ENCODE peak calls at places on chromosomes 3 and 15, in eight cellular contexts. P is psoas muscle; J is CD4-positive, alpha-beta memory T cell; B is OCI-LY7; V is PC-3; S is tibial artery; A is Karpas-422; R is CD8-positive, alpha-beta memory T cell. C is an unnamed sample. For H3K9me3, the result is how much of the 10 kb centered on the place peaks cover.

GRCh38 chr3:56456117-56456516 is 12.2 kb downstream of the ERC2 start:
- DNase-seq in P (no peak), J (no peak), B (no peak), V (no peak), S (no peak), A (no peak), R (no peak), C (no peak)

GRCh38 chr3:78143000-78143399 is 1103.1 kb downstream of the ROBO2 start:
- DNase-seq in P (no peak), J (no peak), B (no peak), V (peak), S (no peak), A (no peak), R (no peak), C (no peak)

GRCh38 chr15:66702770-66703539 is 919 bp downstream of the SMAD6 start:
- DNase-seq in P (peak), J (no peak), B (peak), V (no peak), S (no peak), A (no peak), R (no peak), C (peak)

GRCh38 chr15:85026304-85027032 is 44.8 kb downstream of the PDE8A start:
- DNase-seq in P (no peak), J (no peak), B (no peak), V (no peak), S (no peak), A (no peak), R (no peak), C (peak)

GRCh38 chr3:190127207-190127606 is 6.5 kb upstream of the P3H2 start:
- DNase-seq in P (no peak), J (no peak), B (no peak), V (no peak), S (no peak), A (no peak), R (no peak), C (no peak)

GRCh38 chr3:125112981-125113380 is 57.2 kb upstream of the HEG1 start:
- DNase-seq in P (no peak), J (no peak), B (no peak), V (no peak), S (no peak), A (no peak), R (no peak), C (no peak)

GRCh38 chr3:41985018-41985417 is 23.1 kb upstream of the ULK4 start:
- DNase-seq in P (no peak), J (no peak), B (no peak), V (no peak), S (no peak), A (no peak), R (no peak), C (no peak)

GRCh38 chr3:105722943-105723556 is 145.8 kb downstream of the CBLB start:
- DNase-seq in P (no peak), J (no peak), B (peak), V (no peak), S (no peak), A (peak), R (no peak), C (no peak)

GRCh38 chr15:100635406-100636071 is 33.1 kb downstream of the ASB7 start:
- DNase-seq in P (no peak), J (no peak), B (no peak), V (no peak), S (no peak), A (no peak), R (no peak), C (no peak)

GRCh38 chr3:157408499-157409149 is 28.0 kb upstream of the PTX3 start:
- DNase-seq in P (no peak), J (no peak), B (no peak), V (peak), S (no peak), A (no peak), R (no peak), C (no peak)

GRCh38 chr15:34114215-34114614 is 12.3 kb downstream of the PGBD4 start:
- DNase-seq in P (no peak), J (no peak), B (no peak), V (no peak), S (no peak), A (no peak), R (no peak), C (no peak)

GRCh38 chr3:186772281-186772885 is 11.0 kb upstream of the EIF4A2 start:
- DNase-seq in P (no peak), J (no peak), B (no peak), V (no peak), S (no peak), A (no peak), R (no peak), C (peak)

GRCh38 chr3:59818033-59818936 is 768.5 kb upstream of the CFAP20DC start:
- DNase-seq in P (peak), J (no peak), B (no peak), V (peak), S (peak), A (no peak), R (no peak), C (peak)

GRCh38 chr3:120448707-120449650 is 1.8 kb downstream of the FSTL1 start:
- DNase-seq in P (peak), J (no peak), B (no peak), V (peak), S (no peak), A (no peak), R (no peak), C (peak)

GRCh38 chr3:27423463-27423862 is 54.3 kb upstream of the NEK10 start:
- DNase-seq in P (no peak), J (no peak), B (no peak), V (peak), S (no peak), A (no peak), R (no peak), C (no peak)

GRCh38 chr3:196273655-196274054 is 13.9 kb downstream of the PCYT1A start:
- DNase-seq in P (no peak), J (no peak), B (no peak), V (no peak), S (no peak), A (no peak), R (no peak), C (no peak)

GRCh38 chr15:59329570-59330350 is 42.9 kb downstream of the MYO1E start:
- DNase-seq in P (no peak), J (no peak), B (no peak), V (peak), S (peak), A (no peak), R (no peak), C (no peak)

GRCh38 chr3:157501863-157502262 is 1.4 kb downstream of the VEPH1 start:
- DNase-seq in P (no peak), J (no peak), B (no peak), V (no peak), S (no peak), A (no peak), R (no peak), C (no peak)

GRCh38 chr3:159616234-159616825 is 372.3 kb upstream of the IL12A start:
- DNase-seq in P (no peak), J (no peak), B (no peak), V (peak), S (no peak), A (no peak), R (no peak), C (peak)

GRCh38 chr3:159828542-159828943 is 160.1 kb upstream of the IL12A start:
- DNase-seq in P (no peak), J (no peak), B (peak), V (peak), S (no peak), A (peak), R (no peak), C (no peak)

GRCh38 chr15:32730677-32731654 is 13.2 kb downstream of the GREM1 start:
- DNase-seq in P (no peak), J (no peak), B (no peak), V (peak), S (no peak), A (no peak), R (no peak), C (peak)

GRCh38 chr3:41176554-41176953 is 22.8 kb upstream of the CTNNB1 start:
- DNase-seq in P (no peak), J (no peak), B (no peak), V (no peak), S (no peak), A (no peak), R (no peak), C (no peak)

GRCh38 chr15:81939604-81940440 is 106.0 kb downstream of the MEX3B start:
- DNase-seq in P (no peak), J (no peak), B (peak), V (peak), S (no peak), A (peak), R (no peak), C (no peak)

GRCh38 chr3:192055946-192056345 is 595.0 kb downstream of the PYDC2 start:
- DNase-seq in P (no peak), J (no peak), B (no peak), V (no peak), S (no peak), A (no peak), R (no peak), C (no peak)

DNA sequence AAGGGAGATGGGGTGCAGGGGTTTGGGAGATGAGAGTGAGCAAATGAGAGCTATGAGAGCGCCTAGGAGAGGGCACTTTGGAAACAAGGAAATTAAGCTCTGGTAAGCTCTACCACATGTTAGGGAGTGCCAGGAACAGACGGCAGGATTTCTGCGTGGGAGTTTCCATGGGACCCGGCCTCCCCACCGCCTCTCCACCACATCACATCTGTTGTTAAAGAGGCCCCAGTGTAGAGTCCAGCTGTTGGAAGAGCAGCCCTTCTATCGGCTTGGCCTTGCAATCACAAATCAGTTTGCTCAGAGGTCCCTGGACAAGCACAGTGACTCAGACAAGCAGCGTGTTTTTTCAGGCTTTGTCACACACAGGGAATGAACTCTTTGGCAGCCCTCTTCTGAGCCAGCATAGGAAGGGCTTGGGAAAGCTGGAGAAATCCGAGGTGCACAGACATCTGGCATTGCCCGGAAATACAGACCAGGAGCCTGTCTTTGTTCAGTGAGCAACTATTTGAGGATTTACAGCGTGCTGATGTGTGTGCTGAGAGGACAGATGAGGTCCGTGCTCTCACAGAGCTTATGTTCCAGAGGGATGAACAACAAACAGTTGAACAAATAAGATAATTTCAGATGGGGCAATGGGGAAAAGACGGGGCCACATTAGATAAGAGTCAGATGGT is 370.6 kb upstream of the PROK2 start:
- DNase-seq in P (peak), J (no peak), B (no peak), V (peak), S (peak), A (no peak), R (no peak), C (peak)
- H3K27ac ChIP-seq in P (no peak), J (no peak), B (no peak), V (no peak), S (peak), A (no peak), R (peak), C (no peak)

GRCh38 chr3:37170513-37170912 is 3.9 kb downstream of the LRRFIP2 start:
- DNase-seq in P (no peak), J (no peak), B (no peak), V (no peak), S (no peak), A (no peak), R (no peak), C (no peak)
- H3K4me3 ChIP-seq in P (no peak), J (no peak), B (no peak), V (no peak), S (no peak), A (no peak), R (no peak), C (no peak)

DNA sequence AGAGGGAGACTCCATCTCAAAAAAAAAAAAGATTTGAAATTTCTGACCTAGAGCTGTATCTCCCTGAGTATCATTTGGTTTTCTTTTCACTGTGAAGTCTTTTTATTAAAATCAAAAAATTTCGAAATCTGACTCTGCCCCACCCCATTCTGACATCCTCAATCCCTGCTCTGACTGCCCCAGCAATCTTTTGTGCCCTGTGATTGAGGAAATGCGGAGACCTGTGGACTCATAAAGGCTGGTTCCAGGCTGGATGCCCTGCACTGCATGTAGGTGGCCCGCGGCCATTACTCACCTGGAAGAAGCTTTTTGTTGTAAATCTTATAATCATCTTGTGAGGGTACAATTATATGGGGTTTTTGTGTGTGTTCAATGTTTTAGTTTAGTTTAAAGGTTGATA is 147.3 kb upstream of the SEMA6D start:
- DNase-seq in P (no peak), J (no peak), B (no peak), V (no peak), S (no peak), A (no peak), R (no peak), C (no peak)
- H3K9me3 ChIP-seq in P (under half), J (under half), B (under half), V (under half), S (under half), A (under half), R (under half), C (under half)

DNA sequence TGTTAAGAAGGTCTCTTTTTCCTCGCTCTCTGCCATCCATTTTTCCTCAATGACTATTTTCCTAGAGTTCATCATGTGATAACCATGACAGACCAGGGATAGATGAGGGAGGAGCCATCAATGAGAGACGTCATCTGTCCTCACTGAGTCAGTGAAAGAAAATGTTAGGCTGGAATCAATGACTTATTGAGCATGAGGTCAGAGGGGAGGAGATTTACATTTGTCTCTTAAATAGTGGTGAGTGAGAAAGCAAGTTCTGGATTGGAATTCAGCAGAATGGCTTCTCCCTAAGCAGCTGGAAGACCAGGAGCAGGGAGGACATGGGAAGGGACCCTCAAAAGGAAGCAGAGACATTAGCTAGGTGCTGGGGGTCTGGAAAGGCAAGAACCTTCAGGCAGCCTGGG is 28.2 kb upstream of the USP3 start:
- DNase-seq in P (no peak), J (no peak), B (no peak), V (peak), S (no peak), A (no peak), R (no peak), C (no peak)
- H3K27ac ChIP-seq in P (no peak), J (no peak), B (peak), V (peak), S (no peak), A (no peak), R (no peak), C (no peak)

DNA sequence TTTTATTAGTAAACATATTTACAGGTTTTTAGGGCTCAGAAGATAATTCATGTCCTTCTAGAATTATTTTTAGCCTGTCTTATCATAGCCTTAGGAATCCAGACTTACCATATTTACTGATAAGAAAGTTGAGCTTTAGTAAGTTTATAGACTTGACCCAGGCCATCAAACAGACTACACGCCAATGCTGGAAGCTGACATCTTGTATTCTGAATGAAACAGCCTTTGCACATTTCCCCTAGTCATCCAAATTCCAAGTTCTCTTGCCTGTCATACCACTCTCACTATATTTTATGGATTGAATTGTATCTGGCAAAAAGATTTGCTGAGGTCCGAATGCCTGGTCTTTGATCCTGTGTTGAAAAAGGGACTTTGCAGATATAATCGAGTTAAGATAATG is 58.6 kb downstream of the DRD3 start:
- DNase-seq in P (no peak), J (no peak), B (no peak), V (no peak), S (no peak), A (no peak), R (no peak), C (no peak)
- H3K4me3 ChIP-seq in P (no peak), J (no peak), B (no peak), V (no peak), S (no peak), A (no peak), R (no peak), C (no peak)

GRCh38 chr3:129913618-129914017 is 20.1 kb upstream of the TMCC1 start:
- DNase-seq in P (no peak), J (no peak), B (no peak), V (no peak), S (no peak), A (no peak), R (no peak), C (no peak)
- H3K9me3 ChIP-seq in P (under half), J (under half), B (under half), V (under half), S (under half), A (under half), R (under half), C (under half)

DNA sequence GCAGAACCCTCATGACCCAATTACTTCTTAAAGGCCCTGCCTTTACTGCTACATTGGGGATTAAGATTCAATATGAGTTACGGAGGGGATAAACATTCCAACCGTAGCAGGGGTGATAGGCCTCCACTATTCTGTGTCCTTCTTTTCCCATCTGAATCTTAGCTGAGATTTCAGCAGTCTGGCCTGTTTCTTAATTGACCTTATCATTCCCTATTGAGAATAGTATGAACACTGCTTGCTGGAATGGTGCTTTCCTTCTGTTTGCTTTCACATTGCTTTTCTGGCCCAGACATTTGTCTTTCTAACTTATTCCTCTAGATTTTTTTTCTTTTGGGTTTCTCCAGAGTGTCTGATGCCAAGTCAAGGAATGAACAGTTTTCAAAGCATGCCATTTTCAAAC is 161.3 kb upstream of the STT3B start:
- DNase-seq in P (no peak), J (no peak), B (no peak), V (no peak), S (no peak), A (no peak), R (no peak), C (no peak)
- H3K27ac ChIP-seq in P (no peak), J (no peak), B (no peak), V (no peak), S (peak), A (no peak), R (no peak), C (no peak)

GRCh38 chr15:93088200-93088980 is 621 bp downstream of the RGMA start:
- DNase-seq in P (peak), J (no peak), B (no peak), V (no peak), S (peak), A (no peak), R (peak), C (peak)

GRCh38 chr15:93087825-93088199 is 1.2 kb downstream of the RGMA start:
- DNase-seq in P (peak), J (peak), B (peak), V (peak), S (peak), A (peak), R (peak), C (peak)

GRCh38 chr15:93089855-93090305 is 869 bp upstream of the RGMA start:
- DNase-seq in P (peak), J (no peak), B (no peak), V (no peak), S (peak), A (no peak), R (no peak), C (peak)

GRCh38 chr15:93091465-93091864 is 2.5 kb upstream of the RGMA start:
- DNase-seq in P (no peak), J (no peak), B (no peak), V (no peak), S (no peak), A (no peak), R (no peak), C (no peak)

GRCh38 chr15:93088981-93089854 is at the start of gene RGMA:
- DNase-seq in P (peak), J (no peak), B (no peak), V (no peak), S (no peak), A (no peak), R (no peak), C (no peak)
- H3K4me3 ChIP-seq in P (peak), J (peak), B (no peak), V (peak), S (peak), A (no peak), R (peak), C (peak)

GRCh38 chr3:182315313-182315712 is 478.0 kb upstream of the ATP11B start:
- DNase-seq in P (no peak), J (no peak), B (no peak), V (no peak), S (no peak), A (no peak), R (no peak), C (no peak)
- H3K9me3 ChIP-seq in P (under half), J (under half), B (under half), V (under half), S (under half), A (under half), R (under half), C (under half)

GRCh38 chr15:57297630-57298029 is 78.7 kb upstream of the CGNL1 start:
- DNase-seq in P (no peak), J (no peak), B (no peak), V (no peak), S (no peak), A (no peak), R (no peak), C (no peak)
- H3K27ac ChIP-seq in P (no peak), J (no peak), B (no peak), V (no peak), S (no peak), A (no peak), R (no peak), C (no peak)

C was measured in right cardiac atrium.